ENCODE peak calls at places on chromosomes 2 and 18, in six cellular contexts. One of them, this sample, is unnamed.

GRCh38 chr2:106095478-106096392 is 98.4 kb downstream of the UXS1 start:
- DNase-seq in nephron progenitor cell: no peak
- DNase-seq in mucosa of descending colon: peak; percentile 51
- DNase-seq in heart left ventricle: no peak
- DNase-seq in progenitor cell of endocrine pancreas: no peak
- DNase-seq in fibroblast of the aortic adventitia: no peak
- DNase-seq in this sample: no peak

GRCh38 chr2:15949126-15949525 is 8.8 kb downstream of the MYCN start:
- DNase-seq in nephron progenitor cell: no peak
- DNase-seq in mucosa of descending colon: no peak
- DNase-seq in heart left ventricle: no peak
- DNase-seq in progenitor cell of endocrine pancreas: no peak
- DNase-seq in fibroblast of the aortic adventitia: no peak
- DNase-seq in this sample: no peak

GRCh38 chr2:57880446-57880845 is 166.2 kb upstream of the VRK2 start:
- DNase-seq in nephron progenitor cell: no peak
- DNase-seq in mucosa of descending colon: no peak
- DNase-seq in heart left ventricle: no peak
- DNase-seq in progenitor cell of endocrine pancreas: no peak
- DNase-seq in fibroblast of the aortic adventitia: peak; percentile 49
- DNase-seq in this sample: no peak

GRCh38 chr2:173961346-173961705 is 3.8 kb downstream of the SP3 start:
- DNase-seq in nephron progenitor cell: no peak
- DNase-seq in mucosa of descending colon: no peak
- DNase-seq in heart left ventricle: no peak
- DNase-seq in progenitor cell of endocrine pancreas: no peak
- DNase-seq in fibroblast of the aortic adventitia: no peak
- DNase-seq in this sample: no peak

GRCh38 chr18:58004317-58004716 is 39.7 kb upstream of the NEDD4L start:
- DNase-seq in nephron progenitor cell: no peak
- DNase-seq in mucosa of descending colon: no peak
- DNase-seq in heart left ventricle: no peak
- DNase-seq in progenitor cell of endocrine pancreas: no peak
- DNase-seq in fibroblast of the aortic adventitia: peak; percentile 56
- DNase-seq in this sample: no peak

GRCh38 chr2:9594361-9595063 is 36.3 kb downstream of the YWHAQ start:
- DNase-seq in nephron progenitor cell: no peak
- DNase-seq in mucosa of descending colon: no peak
- DNase-seq in heart left ventricle: no peak
- DNase-seq in progenitor cell of endocrine pancreas: no peak
- DNase-seq in fibroblast of the aortic adventitia: peak; percentile 93
- DNase-seq in this sample: no peak

GRCh38 chr2:147607379-147607778 is 237.4 kb upstream of the ACVR2A start:
- DNase-seq in nephron progenitor cell: no peak
- DNase-seq in mucosa of descending colon: no peak
- DNase-seq in heart left ventricle: no peak
- DNase-seq in progenitor cell of endocrine pancreas: no peak
- DNase-seq in fibroblast of the aortic adventitia: no peak
- DNase-seq in this sample: no peak

GRCh38 chr18:68177807-68178702 is 536.9 kb downstream of the TMX3 start:
- DNase-seq in nephron progenitor cell: no peak
- DNase-seq in mucosa of descending colon: no peak
- DNase-seq in heart left ventricle: no peak
- DNase-seq in progenitor cell of endocrine pancreas: no peak
- DNase-seq in fibroblast of the aortic adventitia: peak; percentile 100
- DNase-seq in this sample: no peak

GRCh38 chr18:62637807-62638687 is 77.3 kb upstream of the PHLPP1 start:
- DNase-seq in nephron progenitor cell: no peak
- DNase-seq in mucosa of descending colon: peak; percentile 62
- DNase-seq in heart left ventricle: no peak
- DNase-seq in progenitor cell of endocrine pancreas: no peak
- DNase-seq in fibroblast of the aortic adventitia: no peak
- DNase-seq in this sample: peak; percentile 25

GRCh38 chr2:109021895-109022300 is 32.9 kb upstream of the EDAR start:
- DNase-seq in nephron progenitor cell: no peak
- DNase-seq in mucosa of descending colon: no peak
- DNase-seq in heart left ventricle: no peak
- DNase-seq in progenitor cell of endocrine pancreas: no peak
- DNase-seq in fibroblast of the aortic adventitia: no peak
- DNase-seq in this sample: no peak

DNA sequence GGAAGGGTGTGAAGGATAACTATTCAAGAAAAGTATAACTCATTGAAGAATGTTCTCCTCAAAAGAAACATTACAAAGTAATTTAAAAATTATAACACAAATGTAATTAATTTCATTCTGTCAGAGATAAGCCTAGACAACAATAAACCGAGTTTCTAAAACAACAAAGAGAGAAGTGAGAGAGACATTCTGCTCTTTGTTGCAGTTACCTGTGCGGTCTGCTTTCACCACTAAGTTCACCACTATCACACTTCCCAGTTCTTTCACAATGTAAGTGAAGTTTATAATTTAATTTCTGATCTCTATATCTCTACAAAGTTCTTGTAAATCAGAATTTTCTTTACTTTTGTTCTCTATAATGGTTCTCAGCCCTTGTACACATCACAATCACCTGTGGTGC is 76.3 kb upstream of the FRZB start:
- DNase-seq in nephron progenitor cell: no peak
- DNase-seq in mucosa of descending colon: no peak
- DNase-seq in heart left ventricle: no peak
- DNase-seq in progenitor cell of endocrine pancreas: no peak
- DNase-seq in fibroblast of the aortic adventitia: no peak
- DNase-seq in this sample: no peak
- TF ChIP-seq CTCF in nephron progenitor cell: no peak
- TF ChIP-seq CTCF in mucosa of descending colon: no peak
- TF ChIP-seq CTCF in heart left ventricle: no peak
- TF ChIP-seq CTCF in progenitor cell of endocrine pancreas: no peak
- TF ChIP-seq CTCF in fibroblast of the aortic adventitia: no peak
- TF ChIP-seq CTCF in this sample: no peak

DNA sequence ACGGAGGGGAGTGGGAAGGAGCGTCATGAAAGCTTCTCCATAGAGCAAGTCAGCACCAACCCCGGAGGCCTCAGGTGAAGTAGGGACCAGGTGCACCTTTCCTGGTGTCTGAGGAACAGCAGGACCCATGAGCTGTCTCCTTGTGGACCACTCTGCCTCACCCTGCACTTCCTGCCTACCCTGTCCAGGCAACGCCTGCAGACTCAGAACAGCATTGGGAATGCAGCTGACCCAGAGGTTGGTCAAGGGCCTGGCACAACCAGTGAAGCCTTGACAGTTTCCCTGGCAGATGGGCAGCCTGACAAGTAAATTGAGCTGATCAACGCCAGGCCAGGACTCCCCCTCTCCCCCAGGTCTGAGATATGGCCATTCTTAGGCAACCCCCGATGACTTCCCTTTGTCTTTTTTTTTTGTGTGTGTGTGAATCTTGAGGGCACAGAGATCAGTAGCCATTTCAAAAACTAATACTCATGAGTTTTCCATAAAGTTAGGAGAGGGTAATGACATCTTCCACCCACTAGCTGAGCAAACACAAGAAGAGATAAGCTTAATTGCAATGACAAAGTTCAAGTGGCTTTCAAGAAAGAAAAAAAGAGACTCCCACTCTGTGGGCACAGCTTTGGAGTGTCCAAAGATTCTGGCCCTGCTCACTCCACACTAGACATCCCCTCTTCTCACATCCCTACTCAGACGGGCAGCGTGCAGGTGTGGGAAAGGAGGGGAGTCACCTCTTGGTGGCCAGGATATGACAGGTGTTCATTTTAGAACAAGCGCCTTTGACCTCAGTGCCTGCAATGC is 3.5 kb upstream of the FABP1 start:
- DNase-seq in nephron progenitor cell: no peak
- DNase-seq in mucosa of descending colon: peak; percentile 70
- DNase-seq in heart left ventricle: no peak
- DNase-seq in progenitor cell of endocrine pancreas: no peak
- DNase-seq in fibroblast of the aortic adventitia: no peak
- DNase-seq in this sample: no peak
- TF ChIP-seq CTCF in nephron progenitor cell: no peak
- TF ChIP-seq CTCF in mucosa of descending colon: no peak
- TF ChIP-seq CTCF in heart left ventricle: no peak
- TF ChIP-seq CTCF in progenitor cell of endocrine pancreas: no peak
- TF ChIP-seq CTCF in fibroblast of the aortic adventitia: no peak
- TF ChIP-seq CTCF in this sample: no peak

DNA sequence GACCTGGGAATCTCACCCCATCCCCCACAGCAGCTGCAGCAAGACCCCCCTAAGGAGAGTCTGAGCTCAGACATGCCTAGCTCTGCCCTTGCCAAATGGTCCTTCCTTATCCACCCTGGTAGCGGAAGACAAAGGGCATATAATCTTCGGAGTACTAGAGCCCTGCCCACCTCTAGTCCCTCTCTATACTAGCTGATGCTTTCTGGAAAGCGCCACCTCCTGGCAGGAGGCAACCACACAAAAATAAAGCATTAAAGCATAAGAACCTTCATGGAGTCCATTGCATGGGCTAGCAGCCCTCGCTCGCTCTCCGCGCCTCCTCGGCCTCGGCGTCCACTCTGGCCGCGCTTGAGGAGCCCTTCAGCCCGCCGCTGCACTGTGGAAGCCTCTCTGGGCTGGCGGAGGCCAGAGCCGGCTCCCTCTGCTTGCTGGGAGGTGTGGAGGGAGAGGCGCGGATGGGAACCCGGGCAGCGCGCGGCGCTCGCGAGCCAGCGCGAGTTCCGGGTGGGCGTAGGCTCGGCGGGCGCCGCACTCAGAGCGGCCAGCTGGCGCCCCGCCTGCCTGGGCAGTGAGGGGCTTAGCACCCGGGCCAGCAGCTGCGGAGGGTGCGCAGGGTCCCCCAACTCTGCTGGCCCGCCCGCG is 941.2 kb downstream of the SUCLG1 start:
- DNase-seq in nephron progenitor cell: no peak
- DNase-seq in mucosa of descending colon: no peak
- DNase-seq in heart left ventricle: no peak
- DNase-seq in progenitor cell of endocrine pancreas: no peak
- DNase-seq in fibroblast of the aortic adventitia: no peak
- DNase-seq in this sample: no peak
- TF ChIP-seq CTCF in nephron progenitor cell: no peak
- TF ChIP-seq CTCF in mucosa of descending colon: no peak
- TF ChIP-seq CTCF in heart left ventricle: no peak
- TF ChIP-seq CTCF in progenitor cell of endocrine pancreas: no peak
- TF ChIP-seq CTCF in fibroblast of the aortic adventitia: no peak
- TF ChIP-seq CTCF in this sample: no peak

GRCh38 chr2:233832869-233833812 is 21.2 kb downstream of the HJURP start:
- DNase-seq in nephron progenitor cell: peak; percentile 49
- DNase-seq in mucosa of descending colon: no peak
- DNase-seq in heart left ventricle: no peak
- DNase-seq in progenitor cell of endocrine pancreas: no peak
- DNase-seq in fibroblast of the aortic adventitia: peak; percentile 88
- DNase-seq in this sample: peak; percentile 56
- TF ChIP-seq CTCF in nephron progenitor cell: peak; percentile 28
- TF ChIP-seq CTCF in mucosa of descending colon: no peak
- TF ChIP-seq CTCF in heart left ventricle: no peak
- TF ChIP-seq CTCF in progenitor cell of endocrine pancreas: peak; percentile 55
- TF ChIP-seq CTCF in fibroblast of the aortic adventitia: peak; percentile 60
- TF ChIP-seq CTCF in this sample: no peak

DNA sequence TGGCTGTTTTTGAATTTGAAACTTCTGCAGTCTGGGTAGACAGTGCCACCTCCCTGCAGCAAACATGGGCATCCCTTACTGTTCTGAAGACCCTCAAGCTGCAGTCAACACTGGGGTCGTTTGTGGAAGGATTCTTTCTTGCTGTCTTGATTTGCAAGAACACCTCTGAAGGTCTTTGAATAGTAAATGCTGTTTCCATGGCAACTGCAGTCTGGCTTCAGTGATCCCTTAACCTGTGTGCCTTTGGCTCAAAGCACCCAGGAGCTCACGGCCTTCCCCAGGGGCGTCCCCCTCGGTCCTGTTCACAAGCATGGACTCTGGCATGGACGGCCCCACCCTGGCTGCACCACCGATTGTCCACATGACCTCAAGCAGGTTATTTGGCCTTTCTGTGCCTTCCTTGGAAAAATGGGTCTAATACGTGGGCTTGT is 38.3 kb downstream of the LRRFIP1 start:
- DNase-seq in nephron progenitor cell: peak; percentile 35
- DNase-seq in mucosa of descending colon: no peak
- DNase-seq in heart left ventricle: no peak
- DNase-seq in progenitor cell of endocrine pancreas: no peak
- DNase-seq in fibroblast of the aortic adventitia: no peak
- DNase-seq in this sample: no peak
- TF ChIP-seq CTCF in nephron progenitor cell: no peak
- TF ChIP-seq CTCF in mucosa of descending colon: no peak
- TF ChIP-seq CTCF in heart left ventricle: no peak
- TF ChIP-seq CTCF in progenitor cell of endocrine pancreas: no peak
- TF ChIP-seq CTCF in fibroblast of the aortic adventitia: no peak
- TF ChIP-seq CTCF in this sample: no peak

GRCh38 chr18:44180683-44181082 is 500.0 kb upstream of the SETBP1 start:
- DNase-seq in nephron progenitor cell: no peak
- DNase-seq in mucosa of descending colon: no peak
- DNase-seq in heart left ventricle: no peak
- DNase-seq in progenitor cell of endocrine pancreas: no peak
- DNase-seq in fibroblast of the aortic adventitia: peak; percentile 13
- DNase-seq in this sample: no peak

GRCh38 chr18:44182363-44182762 is 498.3 kb upstream of the SETBP1 start:
- DNase-seq in nephron progenitor cell: no peak
- DNase-seq in mucosa of descending colon: no peak
- DNase-seq in heart left ventricle: no peak
- DNase-seq in progenitor cell of endocrine pancreas: no peak
- DNase-seq in fibroblast of the aortic adventitia: no peak
- DNase-seq in this sample: no peak

GRCh38 chr18:44179693-44180092 is 501.0 kb upstream of the SETBP1 start:
- DNase-seq in nephron progenitor cell: no peak
- DNase-seq in mucosa of descending colon: no peak
- DNase-seq in heart left ventricle: no peak
- DNase-seq in progenitor cell of endocrine pancreas: no peak
- DNase-seq in fibroblast of the aortic adventitia: no peak
- DNase-seq in this sample: no peak

GRCh38 chr18:44178476-44178875 is 502.2 kb upstream of the SETBP1 start:
- DNase-seq in nephron progenitor cell: no peak
- DNase-seq in mucosa of descending colon: peak; percentile 25
- DNase-seq in heart left ventricle: no peak
- DNase-seq in progenitor cell of endocrine pancreas: no peak
- DNase-seq in fibroblast of the aortic adventitia: peak; percentile 32
- DNase-seq in this sample: no peak

DNA sequence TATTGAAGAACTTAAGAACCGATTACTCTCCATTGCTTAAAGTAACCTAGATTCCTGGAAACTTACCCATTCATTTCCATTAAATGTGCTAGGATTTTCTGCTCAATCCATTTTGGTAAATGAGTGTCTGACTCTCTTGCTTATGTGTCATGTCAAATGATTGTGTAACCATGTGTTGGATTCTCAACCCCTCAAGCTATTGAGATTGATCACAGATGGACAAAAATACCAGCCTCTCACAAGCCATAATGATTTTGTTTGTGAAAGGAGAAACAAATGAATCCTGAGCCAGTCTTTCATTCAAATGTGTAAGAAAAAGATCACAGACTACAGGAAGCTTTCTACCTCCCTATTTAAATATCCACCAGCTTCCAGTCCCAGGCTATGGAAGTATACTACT is 498.7 kb upstream of the SETBP1 start:
- DNase-seq in nephron progenitor cell: no peak
- DNase-seq in mucosa of descending colon: no peak
- DNase-seq in heart left ventricle: no peak
- DNase-seq in progenitor cell of endocrine pancreas: no peak
- DNase-seq in fibroblast of the aortic adventitia: no peak
- DNase-seq in this sample: no peak
- TF ChIP-seq CTCF in nephron progenitor cell: no peak
- TF ChIP-seq CTCF in mucosa of descending colon: no peak
- TF ChIP-seq CTCF in heart left ventricle: no peak
- TF ChIP-seq CTCF in progenitor cell of endocrine pancreas: no peak
- TF ChIP-seq CTCF in fibroblast of the aortic adventitia: no peak
- TF ChIP-seq CTCF in this sample: no peak

This sample was measured in glutamatergic neuron.